ENCODE peak calls at places on chromosome 2, in five cellular contexts. One of them, this sample, is unnamed. For H3K36me3, the result is how much of the 10 kb centered on the place peaks cover.

GRCh38 chr2:85988210-85988913 is 99.6 kb upstream of the ST3GAL5 start:
- DNase-seq in HCT116: no peak
- DNase-seq in colonic mucosa: peak
- DNase-seq in fibroblast of lung: no peak
- DNase-seq in mesendoderm: no peak
- DNase-seq in this sample: no peak

GRCh38 chr2:86211033-86211795 is 12.0 kb downstream of the MRPL35 start:
- DNase-seq in HCT116: no peak
- DNase-seq in colonic mucosa: no peak
- DNase-seq in fibroblast of lung: no peak
- DNase-seq in mesendoderm: no peak
- DNase-seq in this sample: no peak

GRCh38 chr2:41926614-41927580 is 120.9 kb upstream of the PKDCC start:
- DNase-seq in HCT116: no peak
- DNase-seq in colonic mucosa: no peak
- DNase-seq in fibroblast of lung: no peak
- DNase-seq in mesendoderm: no peak
- DNase-seq in this sample: no peak

GRCh38 chr2:185385157-185385556 is 353.4 kb upstream of the FSIP2 start:
- DNase-seq in HCT116: no peak
- DNase-seq in colonic mucosa: no peak
- DNase-seq in fibroblast of lung: peak
- DNase-seq in mesendoderm: no peak
- DNase-seq in this sample: no peak

GRCh38 chr2:27772804-27773203 is 1.3 kb downstream of the MRPL33 start:
- DNase-seq in HCT116: no peak
- DNase-seq in colonic mucosa: no peak
- DNase-seq in fibroblast of lung: no peak
- DNase-seq in mesendoderm: no peak
- DNase-seq in this sample: no peak

GRCh38 chr2:172021955-172022354 is 22.2 kb downstream of the METAP1D start:
- DNase-seq in HCT116: no peak
- DNase-seq in colonic mucosa: no peak
- DNase-seq in fibroblast of lung: peak
- DNase-seq in mesendoderm: peak
- DNase-seq in this sample: peak

GRCh38 chr2:43225788-43226557 is 433 bp downstream of the ZFP36L2 start:
- DNase-seq in HCT116: no peak
- DNase-seq in colonic mucosa: peak
- DNase-seq in fibroblast of lung: peak
- DNase-seq in mesendoderm: peak
- DNase-seq in this sample: no peak

GRCh38 chr2:41933585-41934322 is 114.1 kb upstream of the PKDCC start:
- DNase-seq in HCT116: no peak
- DNase-seq in colonic mucosa: no peak
- DNase-seq in fibroblast of lung: peak
- DNase-seq in mesendoderm: no peak
- DNase-seq in this sample: no peak

GRCh38 chr2:85578243-85579180 is 1.1 kb downstream of the VAMP8 start:
- DNase-seq in HCT116: no peak
- DNase-seq in colonic mucosa: peak
- DNase-seq in fibroblast of lung: no peak
- DNase-seq in mesendoderm: peak
- DNase-seq in this sample: peak

GRCh38 chr2:240529344-240529999 is 28.3 kb downstream of the ANKMY1 start:
- DNase-seq in HCT116: no peak
- DNase-seq in colonic mucosa: no peak
- DNase-seq in fibroblast of lung: no peak
- DNase-seq in mesendoderm: no peak
- DNase-seq in this sample: peak

GRCh38 chr2:47002480-47003381 is 87.1 kb upstream of the MCFD2 start:
- DNase-seq in HCT116: no peak
- DNase-seq in colonic mucosa: no peak
- DNase-seq in fibroblast of lung: peak
- DNase-seq in mesendoderm: peak
- DNase-seq in this sample: peak

GRCh38 chr2:104040739-104041138 is 813.2 kb upstream of the POU3F3 start:
- DNase-seq in HCT116: no peak
- DNase-seq in colonic mucosa: no peak
- DNase-seq in fibroblast of lung: no peak
- DNase-seq in mesendoderm: peak
- DNase-seq in this sample: no peak

GRCh38 chr2:138665932-138666331 is 114.3 kb downstream of the NXPH2 start:
- DNase-seq in HCT116: no peak
- DNase-seq in colonic mucosa: no peak
- DNase-seq in fibroblast of lung: peak
- DNase-seq in mesendoderm: no peak
- DNase-seq in this sample: no peak

GRCh38 chr2:30277582-30277981 is 46.2 kb downstream of the LBH start:
- DNase-seq in HCT116: no peak
- DNase-seq in colonic mucosa: no peak
- DNase-seq in fibroblast of lung: no peak
- DNase-seq in mesendoderm: no peak
- DNase-seq in this sample: no peak

GRCh38 chr2:241804326-241805276 is 4.4 kb upstream of the NEU4 start:
- DNase-seq in HCT116: no peak
- DNase-seq in colonic mucosa: peak
- DNase-seq in fibroblast of lung: peak
- DNase-seq in mesendoderm: peak
- DNase-seq in this sample: peak

GRCh38 chr2:168686485-168687191 is 115.8 kb upstream of the NOSTRIN start:
- DNase-seq in HCT116: no peak
- DNase-seq in colonic mucosa: no peak
- DNase-seq in fibroblast of lung: peak
- DNase-seq in mesendoderm: peak
- DNase-seq in this sample: peak

GRCh38 chr2:173881886-173882285 is 83.3 kb downstream of the SP3 start:
- DNase-seq in HCT116: no peak
- DNase-seq in colonic mucosa: no peak
- DNase-seq in fibroblast of lung: peak
- DNase-seq in mesendoderm: no peak
- DNase-seq in this sample: no peak

GRCh38 chr2:164073053-164073757 is 337.4 kb upstream of the FIGN start:
- DNase-seq in HCT116: no peak
- DNase-seq in colonic mucosa: no peak
- DNase-seq in fibroblast of lung: peak
- DNase-seq in mesendoderm: no peak
- DNase-seq in this sample: no peak

GRCh38 chr2:191957996-191958860 is 111.3 kb upstream of the CAVIN2 start:
- DNase-seq in HCT116: no peak
- DNase-seq in colonic mucosa: no peak
- DNase-seq in fibroblast of lung: peak
- DNase-seq in mesendoderm: no peak
- DNase-seq in this sample: no peak

DNA sequence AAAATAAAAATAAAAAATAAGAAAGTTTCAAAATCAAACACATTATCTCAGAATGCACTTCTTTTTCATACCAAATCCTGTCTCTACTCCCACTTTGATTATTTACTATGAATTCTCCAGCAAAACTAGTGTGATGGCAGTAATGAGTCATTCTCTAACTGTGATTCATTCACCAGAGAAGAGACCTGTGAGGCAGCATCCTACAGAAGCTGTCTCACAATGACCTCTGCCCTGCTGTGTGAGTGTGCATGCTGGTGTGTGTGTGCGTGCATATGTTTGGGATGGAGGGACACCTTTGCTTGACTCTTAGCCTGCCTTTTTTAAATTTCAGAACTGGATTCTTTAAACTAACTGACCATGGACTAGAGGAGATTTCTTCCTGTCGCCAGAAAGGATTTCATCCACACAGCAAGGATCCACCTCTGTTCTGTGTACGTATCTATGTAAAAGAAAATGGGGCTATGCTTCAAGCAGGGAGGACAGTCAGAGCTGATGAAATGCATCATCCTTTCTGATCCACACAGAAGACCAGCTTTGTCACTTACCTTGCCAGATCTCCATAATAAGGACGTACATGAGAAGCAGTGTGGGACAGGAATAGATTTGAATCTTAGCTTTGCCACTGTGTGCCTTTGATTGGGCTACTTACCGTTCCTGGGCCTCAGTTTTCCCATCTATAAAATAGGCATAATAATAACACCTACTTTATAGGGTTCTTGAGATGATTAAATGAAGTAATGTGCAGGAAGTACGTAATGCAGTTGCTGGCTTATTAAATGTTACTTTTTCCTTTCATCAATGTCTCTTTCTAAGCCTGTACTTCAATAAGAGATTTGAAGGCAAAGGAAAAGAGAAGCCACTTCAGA is 31.2 kb downstream of the STAMBP start:
- DNase-seq in HCT116: peak
- DNase-seq in colonic mucosa: no peak
- DNase-seq in fibroblast of lung: peak
- DNase-seq in mesendoderm: peak
- DNase-seq in this sample: no peak
- H3K36me3 ChIP-seq in HCT116: under half
- H3K36me3 ChIP-seq in colonic mucosa: under half
- H3K36me3 ChIP-seq in fibroblast of lung: under half
- H3K36me3 ChIP-seq in mesendoderm: under half
- H3K36me3 ChIP-seq in this sample: half or more

GRCh38 chr2:9210030-9210429 is 3.4 kb downstream of the ASAP2 start:
- DNase-seq in HCT116: no peak
- DNase-seq in colonic mucosa: no peak
- DNase-seq in fibroblast of lung: no peak
- DNase-seq in mesendoderm: no peak
- DNase-seq in this sample: no peak

GRCh38 chr2:9206991-9207640 is 504 bp downstream of the ASAP2 start:
- DNase-seq in HCT116: no peak
- DNase-seq in colonic mucosa: no peak
- DNase-seq in fibroblast of lung: peak
- DNase-seq in mesendoderm: peak
- DNase-seq in this sample: peak

GRCh38 chr2:9205481-9205880 is 1.1 kb upstream of the ASAP2 start:
- DNase-seq in HCT116: no peak
- DNase-seq in colonic mucosa: no peak
- DNase-seq in fibroblast of lung: no peak
- DNase-seq in mesendoderm: no peak
- DNase-seq in this sample: no peak

GRCh38 chr2:9205963-9206948 is at the start of gene ASAP2:
- DNase-seq in HCT116: no peak
- DNase-seq in colonic mucosa: peak
- DNase-seq in fibroblast of lung: peak
- DNase-seq in mesendoderm: peak
- DNase-seq in this sample: peak

DNA sequence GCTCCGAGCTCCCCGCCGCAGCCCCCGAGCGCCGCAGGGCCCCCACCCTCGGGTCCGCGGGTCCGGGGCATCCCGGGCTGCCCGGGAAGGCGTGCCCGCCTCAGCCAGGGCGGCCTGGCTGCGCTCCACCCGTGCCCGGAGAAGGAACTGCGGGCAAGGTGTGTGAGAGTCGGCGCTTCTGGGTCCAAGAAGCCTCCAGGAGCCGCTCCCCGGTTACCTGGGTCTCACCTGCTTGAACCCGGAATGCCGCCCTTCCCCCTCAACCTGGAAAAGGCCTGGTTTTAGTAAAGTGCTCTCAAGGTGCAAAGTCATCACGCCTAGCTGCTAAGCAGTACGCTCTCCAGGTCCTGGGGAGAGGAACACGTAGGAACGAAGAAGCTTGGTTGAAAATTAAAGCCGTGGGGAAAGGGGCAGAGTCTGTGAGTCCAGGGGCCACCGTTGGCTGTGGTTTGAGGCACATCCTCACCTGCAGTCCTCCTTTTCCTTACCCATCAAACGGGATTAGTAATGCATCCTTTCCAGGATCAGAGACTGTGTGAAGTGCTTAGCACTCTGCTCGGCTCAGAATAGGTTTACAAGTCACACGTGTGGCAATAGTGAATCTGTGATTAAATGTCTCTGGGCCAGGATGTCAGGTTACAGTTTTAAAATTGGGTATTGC is 1.2 kb downstream of the ASAP2 start:
- DNase-seq in HCT116: no peak
- DNase-seq in colonic mucosa: peak
- DNase-seq in fibroblast of lung: no peak
- DNase-seq in mesendoderm: peak
- DNase-seq in this sample: peak
- H3K9ac ChIP-seq in HCT116: peak
- H3K9ac ChIP-seq in colonic mucosa: peak
- H3K9ac ChIP-seq in fibroblast of lung: peak
- H3K9ac ChIP-seq in mesendoderm: peak
- H3K9ac ChIP-seq in this sample: peak

GRCh38 chr2:114350186-114350725 is 92.2 kb upstream of the DPP10 start:
- DNase-seq in HCT116: no peak
- DNase-seq in colonic mucosa: no peak
- DNase-seq in fibroblast of lung: no peak
- DNase-seq in mesendoderm: no peak
- DNase-seq in this sample: no peak
- H3K27ac ChIP-seq in HCT116: no peak
- H3K27ac ChIP-seq in colonic mucosa: no peak
- H3K27ac ChIP-seq in fibroblast of lung: no peak
- H3K27ac ChIP-seq in mesendoderm: no peak
- H3K27ac ChIP-seq in this sample: no peak

GRCh38 chr2:199932312-199932855 is 21.3 kb downstream of the C2orf69 start:
- DNase-seq in HCT116: no peak
- DNase-seq in colonic mucosa: no peak
- DNase-seq in fibroblast of lung: peak
- DNase-seq in mesendoderm: no peak
- DNase-seq in this sample: no peak
- H3K36me3 ChIP-seq in HCT116: under half
- H3K36me3 ChIP-seq in colonic mucosa: under half
- H3K36me3 ChIP-seq in fibroblast of lung: under half
- H3K36me3 ChIP-seq in mesendoderm: under half
- H3K36me3 ChIP-seq in this sample: half or more

DNA sequence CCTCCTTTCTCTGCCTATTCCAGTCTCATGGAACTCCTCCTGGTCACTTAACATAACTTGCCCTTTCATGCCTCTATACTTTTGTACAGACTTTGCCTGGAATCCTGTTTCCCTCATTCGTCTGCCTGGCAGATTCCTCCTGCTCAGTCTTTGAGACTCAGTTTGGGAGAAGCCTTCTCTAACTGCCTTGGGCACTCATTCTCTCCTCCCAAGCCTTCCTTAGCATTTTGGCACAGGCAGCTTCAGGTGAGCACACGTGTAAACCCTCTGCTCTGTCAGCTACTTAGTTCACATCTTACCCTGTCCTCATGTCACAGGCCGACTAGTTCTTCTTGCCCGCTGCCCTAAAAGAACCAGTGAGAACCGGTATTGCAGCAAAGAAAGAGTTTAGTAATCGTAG is 6.0 kb upstream of the FAM98A start:
- DNase-seq in HCT116: no peak
- DNase-seq in colonic mucosa: no peak
- DNase-seq in fibroblast of lung: no peak
- DNase-seq in mesendoderm: no peak
- DNase-seq in this sample: no peak
- H3K9ac ChIP-seq in HCT116: no peak
- H3K9ac ChIP-seq in colonic mucosa: no peak
- H3K9ac ChIP-seq in fibroblast of lung: no peak
- H3K9ac ChIP-seq in mesendoderm: peak
- H3K9ac ChIP-seq in this sample: no peak

DNA sequence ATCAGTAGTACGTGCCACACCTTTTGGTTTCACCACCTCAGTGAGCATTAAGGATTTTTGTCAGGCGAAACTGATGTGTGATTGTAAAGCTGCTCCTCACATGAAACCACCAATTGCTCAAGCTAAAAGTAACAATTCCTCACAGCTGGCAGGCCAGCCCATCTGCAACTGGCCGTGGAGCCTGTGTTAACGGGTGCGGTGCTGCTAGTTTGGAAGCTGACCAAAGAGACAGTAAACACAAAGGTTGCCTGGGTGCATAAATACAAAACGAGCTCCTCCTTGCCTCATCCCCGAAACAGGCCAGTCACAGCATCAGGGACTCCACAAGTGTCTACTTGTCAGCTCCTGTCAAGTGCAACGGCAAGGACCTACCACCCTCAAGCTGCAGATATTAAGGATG is 32.0 kb downstream of the LGALSL start:
- DNase-seq in HCT116: no peak
- DNase-seq in colonic mucosa: no peak
- DNase-seq in fibroblast of lung: no peak
- DNase-seq in mesendoderm: no peak
- DNase-seq in this sample: peak
- H3K27ac ChIP-seq in HCT116: no peak
- H3K27ac ChIP-seq in colonic mucosa: no peak
- H3K27ac ChIP-seq in fibroblast of lung: no peak
- H3K27ac ChIP-seq in mesendoderm: no peak
- H3K27ac ChIP-seq in this sample: no peak

This sample was measured in endodermal cell.